ENCODE peak calls at places on chromosome 4, in eight cellular contexts. L is adrenal gland, N is heart left ventricle, Y is esophagus squamous epithelium, D is Peyer's patch, G is spleen, W is suprapubic skin, P is prostate gland. X is an unnamed sample. For H3K9me3, the result is how much of the 10 kb centered on the place peaks cover.

GRCh38 chr4:170589597-170590191 is 499.9 kb upstream of the AADAT start:
- DNase-seq in L (no peak), N (no peak), Y (no peak), D (no peak), G (no peak), W (no peak), P (no peak), X (no peak)

GRCh38 chr4:7430368-7430964 is 4.3 kb downstream of the PSAPL1 start:
- DNase-seq in L (no peak), N (peak), Y (no peak), D (no peak), G (peak), W (peak), P (no peak), X (no peak)

GRCh38 chr4:183789657-183790056 is 115.5 kb upstream of the STOX2 start:
- DNase-seq in L (no peak), N (no peak), Y (no peak), D (no peak), G (no peak), W (no peak), P (no peak), X (no peak)

GRCh38 chr4:74423101-74423500 is 21.8 kb upstream of the AREG start:
- DNase-seq in L (no peak), N (peak), Y (no peak), D (no peak), G (no peak), W (no peak), P (no peak), X (no peak)

GRCh38 chr4:8336412-8337075 is 67.0 kb downstream of the HTRA3 start:
- DNase-seq in L (no peak), N (peak), Y (no peak), D (no peak), G (no peak), W (no peak), P (no peak), X (peak)

GRCh38 chr4:76704133-76704881 is 193.6 kb downstream of the SOWAHB start:
- DNase-seq in L (no peak), N (no peak), Y (no peak), D (no peak), G (no peak), W (no peak), P (peak), X (no peak)

GRCh38 chr4:73068496-73069337 is 799 bp downstream of the COX18 start:
- DNase-seq in L (no peak), N (no peak), Y (no peak), D (no peak), G (no peak), W (no peak), P (no peak), X (no peak)

GRCh38 chr4:52926575-52926974 is 64.5 kb downstream of the RASL11B start:
- DNase-seq in L (no peak), N (no peak), Y (no peak), D (no peak), G (no peak), W (no peak), P (no peak), X (no peak)

GRCh38 chr4:123709336-123709735 is 312.7 kb downstream of the SPRY1 start:
- DNase-seq in L (no peak), N (peak), Y (no peak), D (no peak), G (no peak), W (no peak), P (no peak), X (no peak)

GRCh38 chr4:72797486-72797885 is 228.5 kb upstream of the ADAMTS3 start:
- DNase-seq in L (no peak), N (no peak), Y (no peak), D (no peak), G (no peak), W (no peak), P (no peak), X (no peak)

GRCh38 chr4:6785572-6785925 is 3.0 kb downstream of the KIAA0232 start:
- DNase-seq in L (no peak), N (no peak), Y (no peak), D (no peak), G (no peak), W (no peak), P (no peak), X (no peak)

GRCh38 chr4:189215574-189215973 is 725.1 kb upstream of the FRG1 start:
- DNase-seq in L (no peak), N (no peak), Y (no peak), D (no peak), G (no peak), W (no peak), P (no peak), X (no peak)

GRCh38 chr4:94695389-94695788 is 62.4 kb upstream of the BMPR1B start:
- DNase-seq in L (no peak), N (no peak), Y (no peak), D (no peak), G (no peak), W (no peak), P (no peak), X (no peak)

GRCh38 chr4:23654791-23655190 is 235.1 kb downstream of the PPARGC1A start:
- DNase-seq in L (no peak), N (no peak), Y (no peak), D (no peak), G (no peak), W (no peak), P (no peak), X (no peak)

GRCh38 chr4:149555146-149555545 is 260.5 kb downstream of the IQCM start:
- DNase-seq in L (no peak), N (no peak), Y (no peak), D (no peak), G (no peak), W (no peak), P (no peak), X (no peak)

GRCh38 chr4:165779950-165780670 is 92.9 kb upstream of the TLL1 start:
- DNase-seq in L (no peak), N (no peak), Y (no peak), D (no peak), G (no peak), W (no peak), P (no peak), X (no peak)

GRCh38 chr4:154741131-154741530 is 2.7 kb upstream of the LRAT start:
- DNase-seq in L (no peak), N (no peak), Y (no peak), D (no peak), G (no peak), W (no peak), P (no peak), X (no peak)

GRCh38 chr4:13483142-13484044 is 747 bp downstream of the RAB28 start:
- DNase-seq in L (peak), N (peak), Y (no peak), D (no peak), G (no peak), W (no peak), P (peak), X (no peak)

GRCh38 chr4:47340914-47341313 is 122.6 kb downstream of the COMMD8 start:
- DNase-seq in L (no peak), N (no peak), Y (no peak), D (no peak), G (no peak), W (no peak), P (no peak), X (no peak)

GRCh38 chr4:79920454-79920853 is 152.6 kb downstream of the ANTXR2 start:
- DNase-seq in L (no peak), N (no peak), Y (no peak), D (no peak), G (no peak), W (no peak), P (no peak), X (no peak)

GRCh38 chr4:170007113-170007512 is 19.1 kb downstream of the MFAP3L start:
- DNase-seq in L (no peak), N (no peak), Y (no peak), D (no peak), G (no peak), W (no peak), P (no peak), X (no peak)

GRCh38 chr4:120443111-120443510 is 376.5 kb upstream of the MAD2L1 start:
- DNase-seq in L (no peak), N (no peak), Y (no peak), D (no peak), G (no peak), W (no peak), P (no peak), X (no peak)

GRCh38 chr4:60384475-60384874 is 815.7 kb upstream of the ADGRL3 start:
- DNase-seq in L (no peak), N (no peak), Y (no peak), D (no peak), G (no peak), W (no peak), P (no peak), X (no peak)

GRCh38 chr4:156512622-156513021 is 459.0 kb downstream of the PDGFC start:
- DNase-seq in L (no peak), N (no peak), Y (no peak), D (no peak), G (no peak), W (no peak), P (peak), X (no peak)

GRCh38 chr4:182370491-182370890 is 127.3 kb downstream of the TENM3 start:
- DNase-seq in L (no peak), N (no peak), Y (no peak), D (no peak), G (no peak), W (no peak), P (no peak), X (no peak)

GRCh38 chr4:111842336-111842735 is 302.9 kb upstream of the FAM241A start:
- DNase-seq in L (no peak), N (no peak), Y (no peak), D (no peak), G (no peak), W (no peak), P (no peak), X (no peak)

GRCh38 chr4:120692964-120693363 is 229.6 kb downstream of the PRDM5 start:
- DNase-seq in L (peak), N (no peak), Y (no peak), D (no peak), G (no peak), W (no peak), P (no peak), X (no peak)

GRCh38 chr4:48031802-48032525 is 15.4 kb downstream of the NIPAL1 start:
- DNase-seq in L (peak), N (no peak), Y (no peak), D (no peak), G (no peak), W (no peak), P (no peak), X (no peak)

GRCh38 chr4:174365018-174365587 is 81.4 kb downstream of the CEP44 start:
- DNase-seq in L (no peak), N (no peak), Y (no peak), D (no peak), G (no peak), W (no peak), P (no peak), X (no peak)

GRCh38 chr4:60042941-60043340 is 1157.2 kb upstream of the ADGRL3 start:
- DNase-seq in L (no peak), N (no peak), Y (no peak), D (no peak), G (no peak), W (no peak), P (no peak), X (no peak)

GRCh38 chr4:73257995-73258667 is 467 bp downstream of the ANKRD17 start:
- DNase-seq in L (peak), N (no peak), Y (no peak), D (peak), G (no peak), W (no peak), P (peak), X (peak)

GRCh38 chr4:121823505-121824170 is at the start of gene CCNA2:
- DNase-seq in L (peak), N (peak), Y (peak), D (peak), G (peak), W (peak), P (peak), X (peak)

GRCh38 chr4:41880840-41881831 is 54.1 kb upstream of the TMEM33 start:
- DNase-seq in L (no peak), N (no peak), Y (no peak), D (no peak), G (peak), W (no peak), P (no peak), X (no peak)

GRCh38 chr4:150235795-150236385 is 157.6 kb downstream of the DCLK2 start:
- DNase-seq in L (no peak), N (no peak), Y (no peak), D (no peak), G (no peak), W (no peak), P (no peak), X (no peak)

GRCh38 chr4:137393043-137393442 is 139.3 kb downstream of the PCDH18 start:
- DNase-seq in L (peak), N (no peak), Y (no peak), D (no peak), G (no peak), W (no peak), P (no peak), X (no peak)

GRCh38 chr4:188554413-188554812 is 415.2 kb downstream of the TRIML1 start:
- DNase-seq in L (no peak), N (no peak), Y (no peak), D (no peak), G (no peak), W (no peak), P (no peak), X (no peak)

GRCh38 chr4:175745340-175745739 is 66.7 kb downstream of the GPM6A start:
- DNase-seq in L (no peak), N (no peak), Y (no peak), D (no peak), G (no peak), W (no peak), P (no peak), X (no peak)

GRCh38 chr4:185573651-185574199 is 38.4 kb upstream of the PDLIM3 start:
- DNase-seq in L (peak), N (no peak), Y (no peak), D (no peak), G (no peak), W (no peak), P (no peak), X (no peak)

GRCh38 chr4:163494360-163495241 is at the start of gene TMA16:
- DNase-seq in L (peak), N (peak), Y (peak), D (peak), G (peak), W (peak), P (peak), X (peak)

GRCh38 chr4:163493643-163494359 is 689 bp upstream of the TMA16 start:
- DNase-seq in L (no peak), N (no peak), Y (no peak), D (peak), G (peak), W (no peak), P (no peak), X (no peak)

GRCh38 chr4:163495900-163496299 is 1.4 kb downstream of the TMA16 start:
- DNase-seq in L (no peak), N (no peak), Y (no peak), D (no peak), G (no peak), W (no peak), P (no peak), X (no peak)

GRCh38 chr4:163489929-163490328 is 4.6 kb upstream of the TMA16 start:
- DNase-seq in L (no peak), N (no peak), Y (no peak), D (no peak), G (no peak), W (no peak), P (no peak), X (no peak)

GRCh38 chr4:163492951-163493504 is 1.5 kb upstream of the TMA16 start:
- DNase-seq in L (no peak), N (no peak), Y (no peak), D (no peak), G (no peak), W (no peak), P (no peak), X (no peak)
- TF ChIP-seq POLR2A in L (no peak), N (no peak), Y (no peak), D (no peak), G (no peak), W (no peak), P (no peak), X (no peak)

GRCh38 chr4:2375427-2375826 is 43.0 kb downstream of the ZFYVE28 start:
- DNase-seq in L (no peak), N (no peak), Y (no peak), D (no peak), G (no peak), W (no peak), P (no peak), X (no peak)
- H3K9me3 ChIP-seq in L (under half), N (under half), Y (under half), D (under half), G (under half), W (under half), P (under half), X (under half)

GRCh38 chr4:139560396-139561084 is 4.5 kb upstream of the SETD7 start:
- DNase-seq in L (peak), N (peak), Y (no peak), D (no peak), G (peak), W (no peak), P (no peak), X (no peak)
- H3K4me3 ChIP-seq in L (no peak), N (no peak), Y (no peak), D (no peak), G (no peak), W (no peak), P (no peak), X (no peak)

DNA sequence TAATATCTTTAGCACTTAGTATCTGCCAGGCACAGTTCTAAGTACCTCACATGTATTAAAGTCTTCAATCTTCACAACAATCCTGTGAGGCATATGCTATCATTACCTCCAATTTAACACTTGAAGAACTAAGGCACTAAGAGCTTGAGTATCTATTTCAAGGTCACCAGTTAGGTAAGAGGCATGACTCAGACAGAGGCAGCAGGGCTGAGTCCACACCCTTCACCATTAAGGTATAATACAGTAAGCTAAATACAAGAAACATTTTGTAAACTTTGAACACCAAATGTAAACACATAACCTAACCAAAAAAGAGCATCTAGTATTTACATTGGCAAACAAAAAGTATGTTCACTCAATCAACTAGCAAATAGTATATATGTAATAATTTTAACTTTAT is 1410.9 kb downstream of the PCDH18 start:
- DNase-seq in L (no peak), N (no peak), Y (no peak), D (no peak), G (no peak), W (no peak), P (no peak), X (no peak)
- TF ChIP-seq POLR2A in L (no peak), N (no peak), Y (no peak), D (no peak), G (no peak), W (no peak), P (no peak), X (no peak)

DNA sequence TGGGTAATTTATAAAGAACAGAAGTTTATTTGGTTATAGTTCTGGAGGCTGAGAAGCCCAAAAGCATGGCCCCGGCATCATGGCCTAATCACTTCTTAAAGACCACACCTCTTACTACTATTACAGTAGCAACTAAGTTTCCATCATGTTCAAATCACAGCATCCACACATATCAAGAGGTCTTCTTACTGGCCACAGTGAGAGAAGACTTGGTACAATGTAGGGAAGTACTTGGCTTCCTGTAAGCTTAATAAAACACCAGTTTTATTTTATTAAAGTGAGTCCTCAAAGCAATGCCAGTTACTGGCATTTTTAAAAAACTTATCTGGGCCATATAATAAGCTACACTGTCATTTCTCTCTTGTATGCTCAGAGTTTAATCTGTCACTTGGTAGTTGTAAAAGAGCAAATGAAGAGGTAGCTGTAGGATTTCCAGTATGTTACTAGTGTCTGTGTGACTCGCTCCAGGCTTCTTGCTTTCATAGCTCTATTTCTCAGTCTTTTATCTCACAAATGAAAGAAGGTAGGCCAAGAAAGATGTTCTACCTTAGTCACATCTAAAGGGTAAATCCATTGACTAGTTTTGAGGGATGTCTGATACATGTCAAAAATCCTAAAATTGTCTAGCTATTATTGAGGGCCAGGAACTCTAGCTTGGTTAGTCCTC is 159.2 kb upstream of the CPEB2 start:
- DNase-seq in L (no peak), N (no peak), Y (no peak), D (no peak), G (no peak), W (no peak), P (no peak), X (no peak)
- H3K9me3 ChIP-seq in L (under half), N (under half), Y (under half), D (under half), G (under half), W (under half), P (under half), X (under half)

GRCh38 chr4:101307901-101308300 is 39.4 kb downstream of the PPP3CA start:
- DNase-seq in L (no peak), N (no peak), Y (no peak), D (no peak), G (no peak), W (no peak), P (no peak), X (no peak)

GRCh38 chr4:101306764-101307615 is 40.3 kb downstream of the PPP3CA start:
- DNase-seq in L (no peak), N (no peak), Y (no peak), D (no peak), G (no peak), W (no peak), P (no peak), X (no peak)

GRCh38 chr4:101304916-101305315 is 42.4 kb downstream of the PPP3CA start:
- DNase-seq in L (no peak), N (no peak), Y (no peak), D (no peak), G (no peak), W (no peak), P (no peak), X (no peak)

DNA sequence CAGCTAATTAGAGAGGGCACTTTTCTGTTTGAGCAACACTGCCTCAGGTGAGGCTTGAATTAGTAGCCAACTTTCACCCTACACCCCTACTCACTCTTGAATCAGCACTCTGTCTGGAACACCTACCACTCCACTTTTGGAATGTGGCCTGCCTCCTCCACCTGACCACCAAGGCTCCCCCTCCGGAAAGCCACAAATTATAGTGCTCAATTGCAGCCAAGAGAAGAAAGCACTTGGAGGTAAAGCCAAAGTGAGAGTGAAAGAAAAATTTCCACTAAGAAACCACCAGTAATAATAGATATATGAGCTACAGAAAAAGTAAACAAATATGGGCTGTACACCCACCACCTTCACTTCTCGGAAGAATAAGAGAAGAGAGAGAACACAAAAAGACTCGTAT is 41.1 kb downstream of the PPP3CA start:
- DNase-seq in L (no peak), N (no peak), Y (no peak), D (no peak), G (no peak), W (no peak), P (no peak), X (no peak)
- H3K4me3 ChIP-seq in L (no peak), N (no peak), Y (no peak), D (no peak), G (no peak), W (no peak), P (no peak), X (no peak)

DNA sequence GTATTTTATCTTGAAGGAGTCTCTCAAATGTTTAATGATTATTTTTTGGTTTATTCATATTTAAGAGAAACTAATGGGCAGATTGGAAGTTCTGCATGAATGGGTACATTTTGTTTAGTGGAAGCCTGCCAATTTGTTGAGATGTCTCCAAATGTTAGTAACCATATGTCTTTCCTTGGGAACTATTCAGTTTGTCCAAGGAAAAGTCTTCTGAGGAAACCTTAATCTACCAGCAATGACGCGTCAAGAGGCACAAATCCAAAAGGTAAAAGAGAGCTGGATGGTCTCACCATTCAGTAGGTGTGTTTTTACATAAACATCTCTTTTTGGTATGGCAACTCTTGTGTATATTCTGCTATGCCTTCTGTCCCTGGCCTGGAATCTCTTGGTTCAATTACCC is 37.4 kb upstream of the NDST3 start:
- DNase-seq in L (no peak), N (no peak), Y (no peak), D (no peak), G (no peak), W (no peak), P (no peak), X (no peak)
- TF ChIP-seq POLR2A in L (no peak), N (no peak), Y (no peak), D (no peak), G (no peak), W (no peak), P (no peak), X (no peak)